ENCODE peak calls at places on chromosome 17, in five cellular contexts. G is caudate nucleus, C is ovary, Y is aorta, X is neural progenitor cell. R is an unnamed sample.

GRCh38 chr17:82497483-82498405 is 21.8 kb upstream of the FOXK2 start:
- DNase-seq in C (peak; percentile 63), Y (peak; percentile 62), X (peak; percentile 76), G (peak; percentile 48), R (no peak)

GRCh38 chr17:57890857-57891232 is 41.0 kb upstream of the MRPS23 start:
- DNase-seq in Y (no peak), C (no peak), X (no peak), G (no peak), R (no peak)

GRCh38 chr17:61127960-61128359 is 271.7 kb upstream of the TBX2 start:
- DNase-seq in Y (no peak), X (no peak), G (no peak), C (no peak), R (no peak)

GRCh38 chr17:9824797-9825338 is 856 bp upstream of the GLP2R start:
- DNase-seq in G (no peak), C (no peak), Y (no peak), X (no peak), R (no peak)

GRCh38 chr17:17579691-17580090 is 11.8 kb downstream of the PEMT start:
- DNase-seq in Y (no peak), G (no peak), C (no peak), X (no peak), R (no peak)

GRCh38 chr17:57284984-57285646 is 28.8 kb downstream of the MSI2 start:
- DNase-seq in C (peak; percentile 61), G (no peak), X (peak; percentile 46), Y (no peak), R (no peak)

GRCh38 chr17:78780335-78780734 is 1.7 kb downstream of the CYTH1 start:
- DNase-seq in X (no peak), G (no peak), Y (no peak), C (no peak), R (no peak)

GRCh38 chr17:1648582-1649115 is 1.0 kb downstream of the RILP start:
- DNase-seq in X (peak; percentile 99), C (peak; percentile 95), G (peak; percentile 89), Y (peak; percentile 97), R (peak; percentile 86)

GRCh38 chr17:83193336-83194188 is 114.2 kb downstream of the METRNL start:
- DNase-seq in Y (peak; percentile 69), X (no peak), C (peak; percentile 18), G (no peak), R (no peak)

GRCh38 chr17:77772461-77772897 is 186.0 kb upstream of the TNRC6C start:
- DNase-seq in G (no peak), C (no peak), X (peak; percentile 89), Y (peak; percentile 72), R (no peak)

GRCh38 chr17:66339563-66339962 is 37.1 kb downstream of the PRKCA start:
- DNase-seq in G (no peak), Y (no peak), C (no peak), X (no peak), R (no peak)

GRCh38 chr17:81429353-81429774 is 34.1 kb downstream of the BAHCC1 start:
- DNase-seq in X (no peak), G (peak; percentile 81), C (peak; percentile 88), Y (peak; percentile 82), R (peak; percentile 83)

GRCh38 chr17:11454096-11454495 is 144.2 kb upstream of the DNAH9 start:
- DNase-seq in X (no peak), C (no peak), Y (no peak), G (no peak), R (no peak)

GRCh38 chr17:17837380-17837821 is 615 bp upstream of the SREBF1 start:
- DNase-seq in C (peak; percentile 58), G (no peak), X (peak; percentile 50), Y (peak; percentile 72), R (no peak)

DNA sequence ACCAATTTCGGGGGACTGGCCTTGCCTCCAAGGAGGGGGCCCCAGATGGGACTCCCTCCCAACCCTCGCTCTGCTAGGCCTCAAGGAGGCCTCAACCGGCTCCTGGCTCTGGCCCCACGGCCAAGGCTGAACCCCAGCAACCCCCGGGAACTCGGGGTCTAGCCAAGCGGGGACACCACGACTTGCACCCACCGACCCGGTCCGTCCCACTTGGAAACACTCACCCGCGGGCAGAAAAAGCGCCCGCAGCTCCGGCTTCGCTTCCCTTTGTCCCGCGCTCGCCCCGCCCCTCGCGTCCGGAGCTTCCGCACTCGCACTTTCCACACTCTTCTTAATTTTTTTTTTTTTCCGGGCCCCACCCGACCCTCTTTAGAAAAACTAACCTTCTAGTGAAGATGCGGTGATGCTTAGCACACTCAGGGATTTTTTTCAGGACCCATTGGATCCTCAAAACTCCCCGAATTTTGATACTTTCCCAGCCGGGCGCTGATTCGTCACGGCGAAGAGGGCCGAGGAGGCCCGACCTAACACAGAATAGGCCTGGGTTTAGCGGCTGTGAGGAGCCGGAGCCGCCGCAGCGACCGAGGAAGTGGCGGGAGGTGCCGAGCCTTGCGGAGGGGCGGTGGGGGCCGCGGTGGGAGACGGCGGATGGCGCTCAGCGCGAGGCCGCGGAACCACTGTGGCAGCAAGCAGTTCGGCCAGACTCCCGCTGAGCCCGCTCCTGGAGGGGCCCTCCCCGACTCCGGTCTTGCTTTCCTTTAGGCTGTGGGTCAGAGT is at the start of gene SMARCE1:
- DNase-seq in Y (peak; percentile 75), C (peak; percentile 71), X (peak; percentile 87), G (peak; percentile 78), R (peak; percentile 30)
- H3K27ac ChIP-seq in Y (peak within 1 kb of the TSS; percentile 79), C (peak within 1 kb of the TSS; percentile 92), X (peak within 1 kb of the TSS; percentile 98), G (peak within 1 kb of the TSS; percentile 91), R (peak within 1 kb of the TSS; percentile 96)

GRCh38 chr17:31415004-31415454 is 23.6 kb downstream of the RAB11FIP4 start:
- DNase-seq in G (no peak), Y (peak; percentile 46), X (no peak), C (no peak), R (no peak)

GRCh38 chr17:31417051-31417792 is 25.7 kb downstream of the RAB11FIP4 start:
- DNase-seq in G (no peak), Y (no peak), X (no peak), C (no peak), R (no peak)

GRCh38 chr17:31414590-31414918 is 23.1 kb downstream of the RAB11FIP4 start:
- DNase-seq in C (no peak), Y (peak; percentile 25), G (no peak), X (no peak), R (no peak)

GRCh38 chr17:31415640-31416502 is 24.4 kb downstream of the RAB11FIP4 start:
- DNase-seq in G (no peak), X (no peak), C (no peak), Y (no peak), R (no peak)

DNA sequence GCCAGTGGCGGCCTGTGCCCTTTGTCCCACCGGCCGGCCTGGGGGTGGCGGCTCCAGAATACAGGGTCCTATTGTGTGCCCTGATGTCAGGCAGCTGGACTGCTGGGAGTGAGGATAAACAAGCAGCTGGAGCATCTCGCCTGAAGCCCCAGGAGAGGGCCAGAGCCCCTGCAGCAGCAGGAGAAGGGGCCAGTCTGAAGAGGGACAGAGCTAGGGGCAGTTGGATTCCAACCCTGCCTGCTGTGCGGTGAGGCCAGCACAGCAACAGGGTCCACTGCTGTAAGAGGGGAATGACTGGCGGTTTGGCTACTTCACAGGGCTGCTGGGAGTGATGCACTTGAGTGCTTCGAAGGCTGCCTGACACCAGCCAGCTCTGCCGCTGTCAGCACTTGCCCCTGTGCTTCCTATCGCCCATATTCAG is 25.0 kb downstream of the RAB11FIP4 start:
- DNase-seq in X (peak; percentile 72), G (peak; percentile 85), Y (no peak), C (no peak), R (peak; percentile 90)
- H3K27ac ChIP-seq in X (no peak overlapping the region), G (peak overlapping the region; percentile 97), Y (no peak overlapping the region), C (no peak overlapping the region), R (peak overlapping the region; percentile 99)

GRCh38 chr17:47267354-47267828 is 13.8 kb downstream of the ITGB3 start:
- DNase-seq in C (no peak), X (no peak), G (no peak), Y (no peak), R (no peak)
- H3K27ac ChIP-seq in C (no peak overlapping the region), X (no peak overlapping the region), G (no peak overlapping the region), Y (peak overlapping the region; percentile 81), R (no peak overlapping the region)

DNA sequence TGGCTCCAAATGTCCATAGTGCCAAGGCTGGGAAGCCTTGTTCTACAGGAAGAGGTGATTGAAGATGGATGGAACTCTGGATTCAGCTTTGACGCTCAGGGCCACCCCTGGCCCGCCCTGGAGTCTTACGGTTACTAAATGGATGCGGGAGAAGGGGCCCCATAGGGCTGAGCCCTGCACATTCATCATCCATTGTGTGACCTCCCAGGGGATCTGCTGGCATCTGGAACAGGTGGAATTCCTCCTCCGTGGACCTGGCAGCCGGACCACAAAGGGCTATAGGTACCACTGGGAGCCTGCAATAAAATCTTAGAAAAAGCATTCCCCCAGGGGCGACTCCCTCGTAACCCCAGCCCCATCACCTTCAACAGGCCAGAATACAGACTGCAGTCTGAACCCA is 81.4 kb upstream of the NOL11 start:
- DNase-seq in Y (no peak), X (no peak), C (no peak), G (no peak), R (no peak)
- H3K27ac ChIP-seq in Y (no peak overlapping the region), X (no peak overlapping the region), C (no peak overlapping the region), G (peak overlapping the region; percentile 48), R (no peak overlapping the region)

GRCh38 chr17:37741334-37742113 is 3.3 kb downstream of the HNF1B start:
- DNase-seq in X (no peak), C (no peak), Y (no peak), G (no peak), R (no peak)
- H3K27ac ChIP-seq in X (no peak overlapping the region), C (no peak overlapping the region), Y (no peak overlapping the region), G (no peak overlapping the region), R (no peak overlapping the region)

GRCh38 chr17:64081802-64082799 is 47.8 kb downstream of the ERN1 start:
- DNase-seq in X (no peak), G (no peak), C (no peak), Y (no peak), R (no peak)
- H3K27ac ChIP-seq in X (no peak overlapping the region), G (no peak overlapping the region), C (no peak overlapping the region), Y (no peak overlapping the region), R (no peak overlapping the region)

DNA sequence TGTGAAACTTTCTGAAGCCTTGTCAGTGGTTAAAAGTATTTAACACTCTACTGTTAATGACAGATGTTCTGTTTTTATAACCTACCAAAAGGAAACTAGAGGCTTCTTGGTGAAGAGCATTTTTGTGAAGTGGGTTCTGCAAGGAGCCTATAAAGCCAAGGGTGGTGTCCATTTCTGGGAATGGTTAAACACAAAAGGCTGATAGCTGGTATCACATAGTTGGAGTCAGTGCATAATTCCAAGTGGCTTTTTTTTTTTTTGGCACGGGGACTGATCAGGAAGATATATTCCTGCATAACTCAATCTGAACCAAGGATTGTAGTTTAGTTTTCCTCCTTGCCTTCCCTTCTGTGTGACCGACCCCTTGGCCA is 27.6 kb upstream of the KPNB1 start:
- DNase-seq in C (no peak), X (no peak), Y (no peak), G (no peak), R (no peak)
- H3K27ac ChIP-seq in C (no peak overlapping the region), X (no peak overlapping the region), Y (no peak overlapping the region), G (no peak overlapping the region), R (no peak overlapping the region)

GRCh38 chr17:7677388-7678067 is 9.8 kb downstream of the TP53 start:
- DNase-seq in X (peak; percentile 25), C (no peak), Y (no peak), G (no peak), R (no peak)

GRCh38 chr17:7674934-7675333 is 12.4 kb downstream of the TP53 start:
- DNase-seq in C (no peak), X (no peak), Y (no peak), G (no peak), R (no peak)

GRCh38 chr17:7673239-7673638 is 14.1 kb downstream of the TP53 start:
- DNase-seq in G (no peak), Y (no peak), X (peak; percentile 34), C (no peak), R (no peak)

GRCh38 chr17:7676533-7676932 is 10.8 kb downstream of the TP53 start:
- DNase-seq in C (no peak), Y (no peak), G (no peak), X (no peak), R (no peak)
- H3K27ac ChIP-seq in C (no peak overlapping the region), Y (no peak overlapping the region), G (no peak overlapping the region), X (no peak overlapping the region), R (no peak overlapping the region)